ENCODE peak calls at places on chromosomes 4 and X, in eight cellular contexts. P, T, Y, Z, I, R, K and F are unnamed samples.
A peak's percentile ranks its signal among the peaks of the same experiment; 100 is the strongest.

GRCh38 chr4:68434836-68435235 is 12.4 kb upstream of the TMPRSS11E start:
- DNase-seq in P (no peak), T (no peak), Y (no peak), Z (no peak), I (no peak), R (no peak), K (no peak), F (no peak)

GRCh38 chr4:6910340-6910959 is 824 bp downstream of the TBC1D14 start:
- DNase-seq in P (no peak), T (no peak), Y (no peak), Z (no peak), I (no peak), R (no peak), K (no peak), F (no peak)

GRCh38 chr4:143626134-143626859 is 74.2 kb downstream of the FREM3 start:
- DNase-seq in P (peak; percentile 41), T (no peak), Y (peak; percentile 87), Z (no peak), I (peak; percentile 51), R (no peak), K (no peak), F (peak; percentile 55)

GRCh38 chr4:173584506-173584905 is 54.5 kb upstream of the HAND2 start:
- DNase-seq in P (no peak), T (no peak), Y (no peak), Z (no peak), I (no peak), R (no peak), K (no peak), F (no peak)

GRCh38 chr4:17771284-17771908 is 10.0 kb downstream of the FAM184B start:
- DNase-seq in P (no peak), T (no peak), Y (no peak), Z (no peak), I (no peak), R (no peak), K (no peak), F (no peak)

GRCh38 chr4:172147702-172148101 is 334.5 kb downstream of the GALNTL6 start:
- DNase-seq in P (peak; percentile 56), T (no peak), Y (no peak), Z (no peak), I (peak; percentile 11), R (no peak), K (no peak), F (peak; percentile 19)

GRCh38 chr4:88320780-88321373 is 36.5 kb upstream of the PPM1K start:
- DNase-seq in P (peak; percentile 30), T (no peak), Y (no peak), Z (peak; percentile 61), I (peak; percentile 1), R (no peak), K (no peak), F (peak; percentile 19)

GRCh38 chr4:73544620-73545019 is 63.1 kb downstream of the AFM start:
- DNase-seq in P (no peak), T (no peak), Y (no peak), Z (no peak), I (no peak), R (no peak), K (no peak), F (no peak)

GRCh38 chr4:1381944-1382541 is 24.2 kb downstream of the NKX1-1 start:
- DNase-seq in P (no peak), T (no peak), Y (peak; percentile 60), Z (no peak), I (no peak), R (no peak), K (no peak), F (no peak)

GRCh38 chr4:39998659-39999345 is 21.1 kb upstream of the PDS5A start:
- DNase-seq in P (no peak), T (no peak), Y (no peak), Z (no peak), I (no peak), R (no peak), K (no peak), F (no peak)

GRCh38 chrX:38305971-38306370 is 21.3 kb downstream of the RPGR start:
- DNase-seq in P (no peak), T (no peak), Y (no peak), Z (no peak), I (peak; percentile 25), R (peak; percentile 45), K (no peak), F (no peak)

GRCh38 chrX:120731386-120731785 is 101.5 kb upstream of the C1GALT1C1 start:
- DNase-seq in P (peak; percentile 48), T (no peak), Y (no peak), Z (no peak), I (peak; percentile 4), R (no peak), K (no peak), F (peak; percentile 32)

GRCh38 chr4:145487626-145488025 is 6.0 kb downstream of the SMAD1 start:
- DNase-seq in P (no peak), T (no peak), Y (no peak), Z (no peak), I (no peak), R (no peak), K (no peak), F (no peak)

GRCh38 chr4:46781434-46782092 is 127.5 kb downstream of the COX7B2 start:
- DNase-seq in P (no peak), T (no peak), Y (no peak), Z (no peak), I (no peak), R (no peak), K (no peak), F (no peak)

GRCh38 chrX:23286731-23287130 is 47.9 kb upstream of the PTCHD1 start:
- DNase-seq in P (no peak), T (no peak), Y (no peak), Z (no peak), I (no peak), R (no peak), K (no peak), F (no peak)

GRCh38 chr4:16993966-16994840 is 95.8 kb upstream of the LDB2 start:
- DNase-seq in P (no peak), T (no peak), Y (no peak), Z (no peak), I (no peak), R (no peak), K (no peak), F (no peak)

GRCh38 chr4:182022899-182023298 is 220.3 kb upstream of the TENM3 start:
- DNase-seq in P (no peak), T (no peak), Y (no peak), Z (no peak), I (no peak), R (no peak), K (no peak), F (no peak)

GRCh38 chrX:69501433-69501832 is 2.7 kb upstream of the NALF2 start:
- DNase-seq in P (no peak), T (no peak), Y (no peak), Z (no peak), I (no peak), R (no peak), K (no peak), F (no peak)

GRCh38 chrX:24498181-24498580 is 33.1 kb downstream of the PDK3 start:
- DNase-seq in P (peak; percentile 0), T (no peak), Y (no peak), Z (no peak), I (no peak), R (no peak), K (peak; percentile 22), F (peak; percentile 16)

GRCh38 chr4:37567781-37568180 is 118.4 kb downstream of the RELL1 start:
- DNase-seq in P (no peak), T (no peak), Y (no peak), Z (no peak), I (no peak), R (no peak), K (no peak), F (no peak)

GRCh38 chrX:52923781-52924241 is 26.7 kb downstream of the FAM156B start:
- DNase-seq in P (peak; percentile 38), T (no peak), Y (peak; percentile 71), Z (peak; percentile 45), I (peak; percentile 27), R (peak; percentile 29), K (no peak), F (no peak)

GRCh38 chr4:169024762-169025161 is 14.7 kb upstream of the CBR4 start:
- DNase-seq in P (peak; percentile 54), T (no peak), Y (no peak), Z (no peak), I (peak; percentile 49), R (peak; percentile 24), K (no peak), F (peak; percentile 75)

GRCh38 chrX:26411045-26411444 is 195.1 kb downstream of the MAGEB5 start:
- DNase-seq in P (no peak), T (no peak), Y (no peak), Z (no peak), I (no peak), R (no peak), K (no peak), F (no peak)

GRCh38 chrX:131704136-131704695 is 160.3 kb downstream of the OR13H1 start:
- DNase-seq in P (peak; percentile 5), T (no peak), Y (peak; percentile 97), Z (peak; percentile 94), I (no peak), R (peak; percentile 4), K (peak; percentile 79), F (no peak)

GRCh38 chr4:89109841-89110540 is 1.3 kb upstream of the TIGD2 start:
- DNase-seq in P (no peak), T (no peak), Y (no peak), Z (no peak), I (peak; percentile 7), R (no peak), K (no peak), F (no peak)

GRCh38 chr4:150976478-150977118 is 38.5 kb downstream of the LRBA start:
- DNase-seq in P (no peak), T (no peak), Y (no peak), Z (no peak), I (no peak), R (no peak), K (no peak), F (no peak)

GRCh38 chr4:129335263-129335662 is 239.3 kb downstream of the C4orf33 start:
- DNase-seq in P (no peak), T (no peak), Y (no peak), Z (no peak), I (no peak), R (no peak), K (no peak), F (no peak)

GRCh38 chr4:88188738-88189417 is 30.4 kb upstream of the ABCG2 start:
- DNase-seq in P (no peak), T (no peak), Y (no peak), Z (no peak), I (no peak), R (no peak), K (no peak), F (no peak)

GRCh38 chr4:146256328-146256727 is 42.0 kb downstream of the REELD1 start:
- DNase-seq in P (no peak), T (no peak), Y (no peak), Z (no peak), I (no peak), R (no peak), K (no peak), F (no peak)

GRCh38 chr4:127501103-127501502 is 131.7 kb upstream of the INTU start:
- DNase-seq in P (no peak), T (no peak), Y (no peak), Z (no peak), I (peak; percentile 52), R (peak; percentile 15), K (no peak), F (peak; percentile 78)

GRCh38 chr4:189200346-189200745 is 740.3 kb upstream of the FRG1 start:
- DNase-seq in P (no peak), T (no peak), Y (no peak), Z (no peak), I (no peak), R (no peak), K (no peak), F (no peak)

GRCh38 chr4:7222521-7222920 is 30.2 kb downstream of the SORCS2 start:
- DNase-seq in P (no peak), T (no peak), Y (no peak), Z (no peak), I (no peak), R (no peak), K (no peak), F (no peak)

GRCh38 chr4:2924765-2925301 is 38.4 kb downstream of the NOP14 start:
- DNase-seq in P (no peak), T (no peak), Y (peak; percentile 66), Z (no peak), I (no peak), R (no peak), K (no peak), F (no peak)

GRCh38 chrX:108584617-108585211 is 145.1 kb downstream of the COL4A5 start:
- DNase-seq in P (peak; percentile 0), T (no peak), Y (no peak), Z (no peak), I (no peak), R (no peak), K (no peak), F (peak; percentile 5)